ENCODE peak calls at places on chromosomes 16 and 17, in four cellular contexts. Z, N, B and D are unnamed samples.

GRCh38 chr17:2398655-2399571 is 1.9 kb downstream of the MNT start:
- DNase-seq in N (peak; percentile 78), Z (peak; percentile 59), B (peak; percentile 48), D (no peak)

GRCh38 chr17:9676742-9677387 is 31.5 kb downstream of the USP43 start:
- DNase-seq in N (peak; percentile 4), B (no peak), Z (no peak), D (peak; percentile 21)

GRCh38 chr17:2911755-2912111 is 115.5 kb downstream of the RAP1GAP2 start:
- DNase-seq in N (no peak), Z (no peak), B (no peak), D (no peak)

GRCh38 chr17:44889003-44889402 is 10.2 kb downstream of the EFTUD2 start:
- DNase-seq in N (no peak), Z (no peak), B (no peak), D (no peak)

GRCh38 chr17:50130778-50131317 is 888 bp upstream of the SAMD14 start:
- DNase-seq in B (no peak), Z (peak; percentile 67), N (peak; percentile 71), D (no peak)

GRCh38 chr17:1414634-1415033 is 14.6 kb upstream of the YWHAE start:
- DNase-seq in Z (no peak), B (no peak), N (no peak), D (no peak)

GRCh38 chr17:57553991-57554825 is 190.9 kb downstream of the CCDC182 start:
- DNase-seq in Z (peak; percentile 36), B (peak; percentile 62), N (no peak), D (no peak)

GRCh38 chr16:52690468-52690867 is 143.5 kb upstream of the TOX3 start:
- DNase-seq in B (no peak), N (no peak), Z (no peak), D (no peak)

GRCh38 chr16:767743-768235 is 7.3 kb downstream of the MSLN start:
- DNase-seq in N (no peak), B (no peak), Z (peak; percentile 68), D (no peak)

GRCh38 chr17:36629252-36629847 is 28.0 kb downstream of the MRM1 start:
- DNase-seq in B (peak; percentile 80), Z (peak; percentile 89), N (peak; percentile 85), D (no peak)

GRCh38 chr17:68197091-68197996 is 50.5 kb upstream of the AMZ2 start:
- DNase-seq in Z (peak; percentile 65), N (peak; percentile 52), B (peak; percentile 57), D (no peak)

GRCh38 chr16:79980650-79981521 is 380.3 kb upstream of the MAF start:
- DNase-seq in B (no peak), N (no peak), Z (no peak), D (no peak)

GRCh38 chr17:29826045-29826692 is 103.9 kb downstream of the SSH2 start:
- DNase-seq in Z (no peak), B (no peak), N (no peak), D (no peak)

GRCh38 chr17:82931696-82932060 is 91.9 kb upstream of the ZNF750 start:
- DNase-seq in B (no peak), Z (no peak), N (no peak), D (no peak)

GRCh38 chr17:1975573-1975972 is 49.6 kb downstream of the RTN4RL1 start:
- DNase-seq in B (no peak), N (no peak), Z (no peak), D (no peak)

GRCh38 chr17:67217446-67217845 is 27.6 kb downstream of the HELZ start:
- DNase-seq in N (no peak), B (no peak), Z (no peak), D (no peak)

GRCh38 chr16:72455743-72456659 is 284.0 kb upstream of the PMFBP1 start:
- DNase-seq in B (no peak), N (no peak), Z (no peak), D (no peak)

GRCh38 chr17:59561042-59561441 is 4.4 kb upstream of the DHX40 start:
- DNase-seq in Z (peak; percentile 43), N (peak; percentile 16), B (no peak), D (no peak)

GRCh38 chr17:35799942-35800341 is 4.5 kb upstream of the MMP28 start:
- DNase-seq in Z (peak; percentile 82), N (no peak), B (no peak), D (no peak)

GRCh38 chr17:14303343-14304221 is 2.7 kb downstream of the HS3ST3B1 start:
- DNase-seq in B (peak; percentile 54), N (peak; percentile 58), Z (no peak), D (no peak)

GRCh38 chr17:60080545-60080944 is 1.8 kb upstream of the HEATR6 start:
- DNase-seq in B (no peak), Z (no peak), N (no peak), D (no peak)

GRCh38 chr17:72452286-72453173 is 331.7 kb downstream of the SOX9 start:
- DNase-seq in N (no peak), B (no peak), Z (no peak), D (no peak)

GRCh38 chr16:55437627-55438026 is 41.4 kb upstream of the MMP2 start:
- DNase-seq in B (no peak), Z (no peak), N (no peak), D (no peak)

GRCh38 chr16:30615358-30616076 is 5.3 kb upstream of the ZNF689 start:
- DNase-seq in N (peak; percentile 94), B (peak; percentile 66), Z (peak; percentile 71), D (peak; percentile 38)

GRCh38 chr17:79079421-79080200 is 5.0 kb downstream of the ENGASE start:
- DNase-seq in N (no peak), B (no peak), Z (peak; percentile 27), D (no peak)

GRCh38 chr17:61394630-61395408 is 4.8 kb upstream of the TBX2 start:
- DNase-seq in B (no peak), N (no peak), Z (peak; percentile 47), D (no peak)

GRCh38 chr17:69462010-69462409 is 47.5 kb downstream of the MAP2K6 start:
- DNase-seq in B (no peak), N (no peak), Z (no peak), D (no peak)

GRCh38 chr17:79986441-79987186 is 49.1 kb downstream of the TBC1D16 start:
- DNase-seq in B (no peak), N (no peak), Z (peak; percentile 94), D (no peak)

GRCh38 chr17:51154176-51154575 is 817 bp downstream of the NME1 start:
- DNase-seq in Z (peak; percentile 34), B (no peak), N (no peak), D (no peak)

GRCh38 chr16:72983241-72983640 is 64.7 kb downstream of the ZFHX3 start:
- DNase-seq in Z (no peak), B (no peak), N (no peak), D (no peak)

GRCh38 chr17:69588739-69589334 is 174.3 kb downstream of the MAP2K6 start:
- DNase-seq in N (no peak), Z (no peak), B (no peak), D (no peak)

GRCh38 chr17:44529864-44530263 is 26.7 kb upstream of the GPATCH8 start:
- DNase-seq in B (no peak), N (no peak), Z (no peak), D (no peak)

GRCh38 chr17:29116652-29117439 is 63.4 kb downstream of the MYO18A start:
- DNase-seq in Z (peak; percentile 85), N (peak; percentile 87), B (peak; percentile 78), D (no peak)

GRCh38 chr17:4215882-4216411 is 47.8 kb downstream of the ANKFY1 start:
- DNase-seq in B (peak; percentile 16), N (no peak), Z (peak; percentile 18), D (no peak)

GRCh38 chr17:5065227-5065744 is 13.0 kb upstream of the ZFP3 start:
- DNase-seq in N (no peak), Z (no peak), B (no peak), D (no peak)

GRCh38 chr16:67206838-67207115 is 7.8 kb downstream of the ELMO3 start:
- DNase-seq in B (no peak), Z (no peak), N (no peak), D (no peak)

GRCh38 chr17:21201302-21201602 is 12.7 kb downstream of the TMEM11 start:
- DNase-seq in N (no peak), Z (peak; percentile 87), B (no peak), D (no peak)

GRCh38 chr17:82569621-82570020 is 50.1 kb downstream of the FOXK2 start:
- DNase-seq in Z (no peak), B (no peak), N (no peak), D (no peak)

GRCh38 chr16:75703341-75703740 is 2.1 kb upstream of the DUXB start:
- DNase-seq in N (no peak), B (no peak), Z (no peak), D (no peak)

GRCh38 chr17:5931611-5932010 is 138.6 kb upstream of the WSCD1 start:
- DNase-seq in B (no peak), Z (no peak), N (no peak), D (no peak)

DNA sequence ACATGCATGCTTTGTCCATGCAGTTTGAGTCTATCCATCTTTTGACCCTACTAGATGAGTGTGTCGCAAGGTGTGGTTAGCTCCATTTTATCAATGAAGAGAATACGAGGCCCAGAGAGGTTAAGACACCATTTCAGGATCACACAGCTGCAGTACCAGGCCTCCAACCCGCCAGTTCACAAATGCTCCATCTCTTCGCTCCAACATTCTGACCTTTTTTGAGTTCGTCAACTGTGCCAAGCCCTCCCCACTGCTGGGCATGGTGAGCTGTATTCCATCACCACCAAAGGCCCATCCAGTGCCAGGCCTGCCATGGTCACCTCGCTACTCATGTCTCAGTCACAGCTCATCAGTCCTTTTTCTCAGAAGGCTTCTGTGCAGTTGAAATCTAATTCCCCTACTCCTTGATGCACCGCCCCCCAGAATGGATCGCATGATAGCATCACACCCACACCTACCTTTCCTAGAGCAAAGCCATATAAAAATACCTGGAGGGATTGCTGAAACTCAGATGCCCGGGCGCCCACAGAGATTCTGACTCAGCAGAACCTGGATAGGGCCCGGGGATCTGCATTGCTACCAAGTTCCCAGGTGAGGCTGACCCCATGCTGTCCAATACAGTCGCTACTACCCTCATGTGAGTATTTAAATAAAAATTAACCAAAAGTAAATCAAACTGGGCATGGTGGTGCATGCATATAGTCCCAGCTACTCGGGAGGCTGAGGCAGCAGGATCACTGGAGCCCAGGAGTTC is 38.0 kb downstream of the ZNF423 start:
- DNase-seq in N (no peak), Z (no peak), B (no peak), D (no peak)
- TF ChIP-seq CTCF in N (no peak), Z (no peak), B (no peak), D (no peak)

DNA sequence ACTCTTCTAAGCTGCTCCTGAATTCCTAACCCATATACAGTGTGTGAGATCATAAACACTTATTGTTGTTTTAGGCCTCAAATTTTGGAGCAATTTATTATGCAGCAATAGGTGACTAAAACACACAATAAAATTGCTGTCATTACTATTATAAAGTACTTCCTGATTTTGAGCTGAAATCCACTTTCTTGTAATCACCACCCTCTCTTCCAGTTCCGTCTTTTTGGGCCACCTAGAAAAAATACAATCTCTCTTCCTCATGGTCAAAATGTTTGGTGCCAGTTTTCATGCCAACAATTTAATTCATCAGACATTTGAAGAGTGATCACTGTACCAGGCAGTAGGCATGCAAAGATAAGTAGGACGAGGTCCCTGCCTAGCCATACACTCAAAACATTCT is 43.3 kb upstream of the NF1 start:
- DNase-seq in B (no peak), Z (no peak), N (no peak), D (no peak)
- TF ChIP-seq CTCF in B (no peak), Z (no peak), N (no peak), D (no peak)

GRCh38 chr16:22977294-22977697 is 163.3 kb downstream of the HS3ST2 start:
- DNase-seq in N (no peak), Z (no peak), B (no peak), D (no peak)
- TF ChIP-seq CTCF in N (no peak), Z (peak; percentile 38), B (peak; percentile 14), D (peak; percentile 15)

GRCh38 chr17:17435323-17435722 is 41.5 kb upstream of the MED9 start:
- DNase-seq in N (no peak), B (no peak), Z (no peak), D (no peak)
- TF ChIP-seq CTCF in N (no peak), B (no peak), Z (peak; percentile 45), D (no peak)

GRCh38 chr16:85172465-85173071 is 60.3 kb upstream of the CIBAR2 start:
- DNase-seq in B (no peak), Z (peak; percentile 83), N (peak; percentile 17), D (no peak)
- TF ChIP-seq CTCF in B (no peak), Z (peak; percentile 53), N (no peak), D (peak; percentile 17)